ENCODE peak calls at places on chromosomes 11 and 22, in four cellular contexts. One of them, this sample, is unnamed.

GRCh38 chr11:75839851-75840250 is 24.8 kb downstream of the UVRAG start:
- DNase-seq in lower leg skin: no peak
- DNase-seq in H54: no peak
- DNase-seq in Peyer's patch: no peak
- DNase-seq in this sample: no peak

GRCh38 chr22:31488346-31488883 is 1.2 kb downstream of the EIF4ENIF1 start:
- DNase-seq in H54: no peak
- DNase-seq in lower leg skin: no peak
- DNase-seq in Peyer's patch: no peak
- DNase-seq in this sample: peak; percentile 29

GRCh38 chr11:69539416-69540117 is 58.1 kb downstream of the LINC01488 start:
- DNase-seq in H54: no peak
- DNase-seq in Peyer's patch: peak; percentile 51
- DNase-seq in lower leg skin: no peak
- DNase-seq in this sample: no peak

GRCh38 chr11:105229257-105229656 is 89.7 kb upstream of the CARD18 start:
- DNase-seq in Peyer's patch: no peak
- DNase-seq in H54: no peak
- DNase-seq in lower leg skin: no peak
- DNase-seq in this sample: no peak

GRCh38 chr11:17979770-17980371 is 33.0 kb downstream of the SERGEF start:
- DNase-seq in Peyer's patch: peak; percentile 62
- DNase-seq in lower leg skin: no peak
- DNase-seq in H54: peak; percentile 13
- DNase-seq in this sample: peak; percentile 60

GRCh38 chr11:91804057-91804456 is 420.6 kb upstream of the FAT3 start:
- DNase-seq in Peyer's patch: no peak
- DNase-seq in H54: no peak
- DNase-seq in lower leg skin: no peak
- DNase-seq in this sample: no peak

GRCh38 chr11:108929241-108929640 is 264.4 kb downstream of the DDX10 start:
- DNase-seq in Peyer's patch: no peak
- DNase-seq in H54: no peak
- DNase-seq in lower leg skin: no peak
- DNase-seq in this sample: no peak

GRCh38 chr22:23608583-23608982 is 23.5 kb downstream of the DRICH1 start:
- DNase-seq in lower leg skin: peak; percentile 58
- DNase-seq in H54: no peak
- DNase-seq in Peyer's patch: no peak
- DNase-seq in this sample: no peak

GRCh38 chr22:37059876-37060449 is 8.4 kb downstream of the KCTD17 start:
- DNase-seq in H54: no peak
- DNase-seq in lower leg skin: no peak
- DNase-seq in Peyer's patch: no peak
- DNase-seq in this sample: no peak

GRCh38 chr11:9808943-9809342 is 145.1 kb downstream of the SWAP70 start:
- DNase-seq in H54: no peak
- DNase-seq in lower leg skin: no peak
- DNase-seq in Peyer's patch: no peak
- DNase-seq in this sample: no peak

GRCh38 chr11:44809283-44809682 is 82.5 kb downstream of the TSPAN18 start:
- DNase-seq in H54: no peak
- DNase-seq in Peyer's patch: no peak
- DNase-seq in lower leg skin: no peak
- DNase-seq in this sample: no peak

GRCh38 chr22:37676691-37677627 is 1.5 kb downstream of the LGALS1 start:
- DNase-seq in H54: peak; percentile 45
- DNase-seq in lower leg skin: peak; percentile 96
- DNase-seq in Peyer's patch: peak; percentile 97
- DNase-seq in this sample: peak; percentile 79

GRCh38 chr11:113384551-113384950 is 3.0 kb upstream of the ANKK1 start:
- DNase-seq in lower leg skin: peak; percentile 92
- DNase-seq in Peyer's patch: no peak
- DNase-seq in H54: peak; percentile 66
- DNase-seq in this sample: no peak

GRCh38 chr11:4090258-4090657 is 4.3 kb upstream of the RRM1 start:
- DNase-seq in Peyer's patch: peak; percentile 51
- DNase-seq in lower leg skin: no peak
- DNase-seq in H54: no peak
- DNase-seq in this sample: no peak

GRCh38 chr11:59182457-59183151 is 10.7 kb downstream of the DTX4 start:
- DNase-seq in Peyer's patch: peak; percentile 87
- DNase-seq in H54: no peak
- DNase-seq in lower leg skin: no peak
- DNase-seq in this sample: peak; percentile 4

GRCh38 chr11:134358165-134358852 is 26.5 kb downstream of the GLB1L2 start:
- DNase-seq in H54: no peak
- DNase-seq in Peyer's patch: no peak
- DNase-seq in lower leg skin: peak; percentile 62
- DNase-seq in this sample: no peak

GRCh38 chr11:9250139-9250582 is 15.0 kb downstream of the DENND5A start:
- DNase-seq in lower leg skin: no peak
- DNase-seq in Peyer's patch: peak; percentile 48
- DNase-seq in H54: no peak
- DNase-seq in this sample: no peak

GRCh38 chr11:70756756-70757155 is 358.4 kb downstream of the CTTN start:
- DNase-seq in H54: no peak
- DNase-seq in Peyer's patch: no peak
- DNase-seq in lower leg skin: no peak
- DNase-seq in this sample: no peak

GRCh38 chr11:44627911-44628729 is 62.7 kb downstream of the CD82 start:
- DNase-seq in Peyer's patch: peak; percentile 57
- DNase-seq in lower leg skin: peak; percentile 91
- DNase-seq in H54: no peak
- DNase-seq in this sample: no peak

GRCh38 chr22:29717789-29718188 is 2.0 kb upstream of the CABP7 start:
- DNase-seq in lower leg skin: no peak
- DNase-seq in H54: no peak
- DNase-seq in Peyer's patch: no peak
- DNase-seq in this sample: no peak

GRCh38 chr11:131889146-131889577 is 518.7 kb downstream of the NTM start:
- DNase-seq in lower leg skin: no peak
- DNase-seq in H54: no peak
- DNase-seq in Peyer's patch: no peak
- DNase-seq in this sample: no peak

GRCh38 chr22:37518509-37519267 is 527 bp downstream of the CARD10 start:
- DNase-seq in H54: no peak
- DNase-seq in lower leg skin: no peak
- DNase-seq in Peyer's patch: peak; percentile 65
- DNase-seq in this sample: no peak

GRCh38 chr11:76698321-76699043 is 27.9 kb upstream of the LRRC32 start:
- DNase-seq in H54: no peak
- DNase-seq in lower leg skin: no peak
- DNase-seq in Peyer's patch: no peak
- DNase-seq in this sample: peak; percentile 84

GRCh38 chr11:57131080-57131790 is 50.5 kb upstream of the LRRC55 start:
- DNase-seq in lower leg skin: no peak
- DNase-seq in Peyer's patch: no peak
- DNase-seq in H54: no peak
- DNase-seq in this sample: peak; percentile 34

GRCh38 chr11:285021-285893 is 3.7 kb upstream of the PGGHG start:
- DNase-seq in lower leg skin: peak; percentile 49
- DNase-seq in H54: no peak
- DNase-seq in Peyer's patch: peak; percentile 44
- DNase-seq in this sample: no peak

GRCh38 chr11:746289-747175 is 732 bp upstream of the TALDO1 start:
- DNase-seq in H54: peak; percentile 23
- DNase-seq in Peyer's patch: no peak
- DNase-seq in lower leg skin: no peak
- DNase-seq in this sample: peak; percentile 66

GRCh38 chr11:122727101-122727929 is 71.8 kb downstream of the UBASH3B start:
- DNase-seq in lower leg skin: no peak
- DNase-seq in Peyer's patch: peak; percentile 67
- DNase-seq in H54: no peak
- DNase-seq in this sample: no peak

GRCh38 chr11:10902301-10902700 is 44.4 kb upstream of the ZBED5 start:
- DNase-seq in lower leg skin: no peak
- DNase-seq in Peyer's patch: no peak
- DNase-seq in H54: no peak
- DNase-seq in this sample: no peak

GRCh38 chr11:29173660-29174062 is 843.2 kb downstream of the KCNA4 start:
- DNase-seq in Peyer's patch: no peak
- DNase-seq in lower leg skin: no peak
- DNase-seq in H54: no peak
- DNase-seq in this sample: no peak

GRCh38 chr11:128852327-128853023 is 14.6 kb downstream of the KCNJ1 start:
- DNase-seq in Peyer's patch: no peak
- DNase-seq in lower leg skin: no peak
- DNase-seq in H54: no peak
- DNase-seq in this sample: no peak

GRCh38 chr11:102268083-102268984 is 49.0 kb upstream of the BIRC3 start:
- DNase-seq in Peyer's patch: peak; percentile 95
- DNase-seq in lower leg skin: peak; percentile 96
- DNase-seq in H54: peak; percentile 68
- DNase-seq in this sample: peak; percentile 83

GRCh38 chr11:29282088-29282487 is 734.7 kb downstream of the KCNA4 start:
- DNase-seq in Peyer's patch: no peak
- DNase-seq in lower leg skin: no peak
- DNase-seq in H54: peak; percentile 24
- DNase-seq in this sample: no peak

GRCh38 chr11:8259316-8259995 is 4.2 kb downstream of the LMO1 start:
- DNase-seq in H54: no peak
- DNase-seq in Peyer's patch: peak; percentile 21
- DNase-seq in lower leg skin: peak; percentile 76
- DNase-seq in this sample: no peak

GRCh38 chr11:132202621-132203020 is 832.2 kb downstream of the NTM start:
- DNase-seq in H54: no peak
- DNase-seq in Peyer's patch: no peak
- DNase-seq in lower leg skin: no peak
- DNase-seq in this sample: no peak

GRCh38 chr11:116413861-116414260 is 358.9 kb downstream of the BUD13 start:
- DNase-seq in lower leg skin: no peak
- DNase-seq in H54: no peak
- DNase-seq in Peyer's patch: no peak
- DNase-seq in this sample: no peak

GRCh38 chr11:43937434-43938411 is 4.7 kb upstream of the C11orf96 start:
- DNase-seq in lower leg skin: peak; percentile 81
- DNase-seq in Peyer's patch: no peak
- DNase-seq in H54: peak; percentile 98
- DNase-seq in this sample: no peak

GRCh38 chr22:37133304-37134018 is 16.3 kb downstream of the IL2RB start:
- DNase-seq in Peyer's patch: no peak
- DNase-seq in H54: no peak
- DNase-seq in lower leg skin: no peak
- DNase-seq in this sample: no peak

GRCh38 chr11:60939301-60939700 is 12.7 kb downstream of the SLC15A3 start:
- DNase-seq in Peyer's patch: no peak
- DNase-seq in H54: no peak
- DNase-seq in lower leg skin: no peak
- DNase-seq in this sample: no peak

GRCh38 chr11:60937811-60938210 is 13.6 kb downstream of the TMEM132A start:
- DNase-seq in H54: no peak
- DNase-seq in Peyer's patch: no peak
- DNase-seq in lower leg skin: peak; percentile 64
- DNase-seq in this sample: no peak

GRCh38 chr11:60937144-60937527 is 12.9 kb downstream of the TMEM132A start:
- DNase-seq in Peyer's patch: no peak
- DNase-seq in H54: no peak
- DNase-seq in lower leg skin: no peak
- DNase-seq in this sample: no peak

GRCh38 chr11:60939828-60940227 is 12.1 kb downstream of the SLC15A3 start:
- DNase-seq in lower leg skin: no peak
- DNase-seq in H54: no peak
- DNase-seq in Peyer's patch: no peak
- DNase-seq in this sample: no peak

DNA sequence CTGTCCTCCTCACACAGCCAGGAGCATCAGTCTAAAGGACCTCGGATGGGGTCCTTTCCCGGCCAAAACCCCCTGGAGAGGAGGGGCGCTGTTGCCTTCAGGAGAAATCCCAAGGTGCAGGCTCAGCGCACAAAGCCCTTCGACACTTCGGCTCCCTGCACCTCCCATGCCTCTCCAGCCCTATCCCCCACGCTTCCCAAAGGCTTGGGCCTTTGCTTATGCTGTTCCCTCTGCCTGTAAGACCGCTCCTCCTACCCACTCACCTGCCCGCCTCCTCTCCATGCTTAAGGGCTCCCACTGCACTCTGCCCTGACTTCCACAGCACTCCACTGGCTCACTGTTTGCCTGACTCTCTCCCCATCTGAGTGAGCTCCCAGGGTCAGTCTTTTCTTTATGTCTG is 13.5 kb downstream of the SLC15A3 start:
- DNase-seq in H54: no peak
- DNase-seq in lower leg skin: peak; percentile 70
- DNase-seq in Peyer's patch: no peak
- DNase-seq in this sample: no peak
- TF ChIP-seq POLR2A in H54: no peak
- TF ChIP-seq POLR2A in lower leg skin: no peak
- TF ChIP-seq POLR2A in Peyer's patch: no peak
- TF ChIP-seq POLR2A in this sample: no peak

GRCh38 chr11:67504950-67505561 is at the start of gene PITPNM1:
- DNase-seq in H54: peak; percentile 79
- DNase-seq in lower leg skin: peak; percentile 94
- DNase-seq in Peyer's patch: peak; percentile 92
- DNase-seq in this sample: peak; percentile 50
- TF ChIP-seq POLR2A in H54: peak; percentile 82
- TF ChIP-seq POLR2A in lower leg skin: no peak
- TF ChIP-seq POLR2A in Peyer's patch: peak; percentile 22
- TF ChIP-seq POLR2A in this sample: no peak

GRCh38 chr11:120467627-120468026 is 43.9 kb upstream of the GRIK4 start:
- DNase-seq in H54: peak; percentile 3
- DNase-seq in lower leg skin: no peak
- DNase-seq in Peyer's patch: no peak
- DNase-seq in this sample: peak; percentile 23
- TF ChIP-seq POLR2A in H54: no peak
- TF ChIP-seq POLR2A in lower leg skin: no peak
- TF ChIP-seq POLR2A in Peyer's patch: no peak
- TF ChIP-seq POLR2A in this sample: no peak

DNA sequence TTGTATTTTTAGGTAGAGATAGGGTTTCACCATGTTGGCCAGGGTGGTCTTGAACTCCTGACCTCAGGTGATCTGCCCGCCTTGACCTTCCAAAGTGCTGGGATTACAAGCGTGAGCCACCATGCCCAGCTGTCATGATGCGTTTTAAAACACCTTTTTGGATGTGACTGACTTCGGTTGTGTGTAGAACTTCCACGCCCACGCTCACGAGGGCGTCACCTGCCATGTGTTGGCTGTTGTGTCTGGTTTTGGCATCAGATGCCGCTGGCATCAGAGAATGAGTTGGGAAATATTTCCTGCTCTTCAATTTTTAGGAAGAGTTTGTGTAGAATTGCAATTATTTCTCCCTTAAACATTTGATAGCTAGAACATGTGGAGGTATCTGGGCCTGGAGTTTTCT is 109.1 kb downstream of the KCNQ1 start:
- DNase-seq in lower leg skin: no peak
- DNase-seq in Peyer's patch: peak; percentile 26
- DNase-seq in H54: no peak
- DNase-seq in this sample: no peak
- TF ChIP-seq POLR2A in lower leg skin: no peak
- TF ChIP-seq POLR2A in Peyer's patch: no peak
- TF ChIP-seq POLR2A in H54: no peak
- TF ChIP-seq POLR2A in this sample: no peak

GRCh38 chr11:68012843-68013610 is 2.9 kb downstream of the ALDH3B1 start:
- DNase-seq in H54: peak; percentile 88
- DNase-seq in lower leg skin: no peak
- DNase-seq in Peyer's patch: no peak
- DNase-seq in this sample: no peak
- TF ChIP-seq POLR2A in H54: peak; percentile 26
- TF ChIP-seq POLR2A in lower leg skin: no peak
- TF ChIP-seq POLR2A in Peyer's patch: no peak
- TF ChIP-seq POLR2A in this sample: no peak

GRCh38 chr11:15636520-15637065 is 521.9 kb downstream of the INSC start:
- DNase-seq in Peyer's patch: no peak
- DNase-seq in H54: no peak
- DNase-seq in lower leg skin: no peak
- DNase-seq in this sample: no peak
- TF ChIP-seq POLR2A in Peyer's patch: no peak
- TF ChIP-seq POLR2A in H54: no peak
- TF ChIP-seq POLR2A in lower leg skin: no peak
- TF ChIP-seq POLR2A in this sample: no peak